ENCODE peak calls at places on chromosomes 5 and 9, in ten cellular contexts. N is activated T-helper 1 cell treated with anti-CD3 and anti-CD28 coated beads, Interleukin-2, amount 50 U/mL, for 16 hours; M is AG10803; J is Right ventricle myocardium superior; I is astrocyte of the spinal cord; D is activated CD4-positive, alpha-beta T cell treated with anti-CD3 and anti-CD28 coated beads for 48 hours; V is CD8-positive, alpha-beta T cell; L is HuH-7.5; A is hypothalamus; T is Caki2. X is an unnamed sample.

GRCh38 chr9:93959739-93960154 is 4.6 kb upstream of the BARX1 start:
- DNase-seq in M (no peak), I (peak), L (peak), D (no peak), N (no peak), T (no peak), V (no peak), J (no peak), A (no peak), X (no peak)

GRCh38 chr5:142782976-142783539 is 12.9 kb downstream of the ARHGAP26 start:
- DNase-seq in A (no peak), V (no peak), J (peak), I (no peak), N (no peak), M (no peak), D (no peak), L (no peak), T (no peak), X (peak)

GRCh38 chr9:98890256-98890655 is 53.5 kb upstream of the COL15A1 start:
- DNase-seq in D (no peak), N (no peak), M (no peak), I (no peak), L (no peak), T (no peak), A (no peak), V (no peak), J (no peak), X (no peak)

GRCh38 chr5:150166193-150167162 is at the start of gene CDX1:
- DNase-seq in J (no peak), T (no peak), I (no peak), A (no peak), V (no peak), M (no peak), D (no peak), L (no peak), N (no peak), X (no peak)

GRCh38 chr5:79295096-79295495 is 59.2 kb downstream of the JMY start:
- DNase-seq in J (no peak), A (no peak), M (no peak), V (no peak), T (no peak), D (no peak), L (no peak), N (no peak), I (no peak), X (no peak)

GRCh38 chr5:137137013-137137632 is 362.0 kb downstream of the SPOCK1 start:
- DNase-seq in T (no peak), V (no peak), N (no peak), L (no peak), D (no peak), I (no peak), J (no peak), A (no peak), M (no peak), X (peak)

GRCh38 chr5:103587185-103587748 is 24.7 kb upstream of the NUDT12 start:
- DNase-seq in V (no peak), M (peak), D (no peak), L (peak), J (no peak), A (no peak), T (peak), N (no peak), I (peak), X (peak)

GRCh38 chr9:13064060-13064459 is 215.4 kb downstream of the MPDZ start:
- DNase-seq in A (no peak), N (no peak), I (no peak), V (no peak), L (no peak), J (no peak), D (no peak), M (no peak), T (no peak), X (no peak)

GRCh38 chr5:78803386-78803785 is 154.8 kb upstream of the LHFPL2 start:
- DNase-seq in L (no peak), D (no peak), V (no peak), I (no peak), J (peak), T (no peak), M (peak), N (no peak), A (no peak), X (peak)